ENCODE peak calls at places on chromosome 21, in eight cellular contexts. C is upper lobe of left lung, M is transverse colon, O is stomach, L is GM23338, A is sigmoid colon, B is breast epithelium, U is Panc1. F is an unnamed sample.

GRCh38 chr21:31173881-31174555 is 135.7 kb upstream of the KRTAP19-8 start:
- DNase-seq in M (no peak), L (no peak), U (no peak), C (peak), O (peak), A (no peak), B (no peak), F (no peak)

GRCh38 chr21:34935452-34935851 is 113.7 kb downstream of the RUNX1 start:
- DNase-seq in U (no peak), B (no peak), L (no peak), C (no peak), O (no peak), A (no peak), M (no peak), F (no peak)

GRCh38 chr21:8991968-8992621 is 1529.3 kb upstream of the TPTE start:
- DNase-seq in B (no peak), A (peak), M (no peak), L (no peak), O (no peak), U (peak), C (no peak), F (no peak)

GRCh38 chr21:28633803-28634572 is 358.7 kb downstream of the LTN1 start:
- DNase-seq in O (no peak), C (no peak), B (no peak), U (no peak), L (no peak), A (no peak), M (no peak), F (no peak)

GRCh38 chr21:16842716-16843115 is 670.1 kb upstream of the CXADR start:
- DNase-seq in M (no peak), C (no peak), A (no peak), O (no peak), B (no peak), L (no peak), U (no peak), F (no peak)

GRCh38 chr21:37563641-37564340 is 197.2 kb downstream of the DYRK1A start:
- DNase-seq in A (peak), M (peak), B (peak), U (peak), O (peak), C (peak), L (peak), F (peak)

GRCh38 chr21:39660596-39660995 is 47.9 kb downstream of the B3GALT5 start:
- DNase-seq in L (no peak), B (no peak), U (no peak), C (no peak), O (no peak), M (peak), A (peak), F (peak)

GRCh38 chr21:26082549-26082948 is 88.0 kb downstream of the APP start:
- DNase-seq in U (no peak), C (no peak), B (no peak), O (no peak), L (peak), A (no peak), M (no peak), F (no peak)

GRCh38 chr21:34796518-34797201 is 127.9 kb downstream of the CLIC6 start:
- DNase-seq in U (no peak), B (no peak), M (no peak), A (no peak), C (no peak), O (no peak), L (peak), F (peak)

GRCh38 chr21:17438642-17439041 is 74.2 kb upstream of the CXADR start:
- DNase-seq in L (peak), M (no peak), C (no peak), O (no peak), B (no peak), U (no peak), A (no peak), F (no peak)

GRCh38 chr21:15631342-15631741 is 98.4 kb upstream of the USP25 start:
- DNase-seq in B (no peak), M (no peak), L (no peak), O (no peak), A (no peak), C (no peak), U (no peak), F (no peak)

GRCh38 chr21:26057488-26058170 is 112.9 kb downstream of the APP start:
- DNase-seq in C (no peak), M (no peak), U (no peak), L (no peak), A (no peak), O (no peak), B (no peak), F (no peak)

GRCh38 chr21:26445440-26445839 is 127.6 kb downstream of the CYYR1 start:
- DNase-seq in C (no peak), A (no peak), M (no peak), B (no peak), U (no peak), L (no peak), O (no peak), F (no peak)

GRCh38 chr21:26191609-26192008 is 21.0 kb upstream of the APP start:
- DNase-seq in A (no peak), C (no peak), U (no peak), L (no peak), O (no peak), M (no peak), B (no peak), F (no peak)

GRCh38 chr21:14900611-14901010 is 164.2 kb downstream of the NRIP1 start:
- DNase-seq in A (no peak), M (no peak), C (no peak), U (no peak), L (no peak), B (no peak), O (no peak), F (no peak)

GRCh38 chr21:35399706-35400105 is 350.6 kb upstream of the RUNX1 start:
- DNase-seq in B (no peak), L (no peak), U (no peak), O (no peak), A (no peak), C (no peak), M (no peak), F (no peak)

GRCh38 chr21:21183092-21183491 is 184.9 kb downstream of the NCAM2 start:
- DNase-seq in C (no peak), B (no peak), M (no peak), A (no peak), L (no peak), O (no peak), U (no peak), F (no peak)

GRCh38 chr21:15063081-15063820 is 1.5 kb downstream of the NRIP1 start:
- DNase-seq in M (no peak), A (no peak), O (no peak), B (no peak), U (no peak), L (no peak), C (peak), F (no peak)

GRCh38 chr21:29433366-29434059 is 134.8 kb downstream of the BACH1 start:
- DNase-seq in B (no peak), L (no peak), M (no peak), A (no peak), O (no peak), C (no peak), U (no peak), F (no peak)

GRCh38 chr21:31284797-31285397 is 59.2 kb downstream of the TIAM1 start:
- DNase-seq in A (no peak), C (no peak), M (no peak), O (no peak), B (no peak), L (no peak), U (no peak), F (no peak)

GRCh38 chr21:20802201-20802600 is 196.0 kb upstream of the NCAM2 start:
- DNase-seq in L (no peak), A (no peak), B (no peak), M (no peak), U (no peak), C (no peak), O (no peak), F (no peak)

GRCh38 chr21:31293986-31294385 is 50.1 kb downstream of the TIAM1 start:
- DNase-seq in A (no peak), O (no peak), B (no peak), L (no peak), C (no peak), M (no peak), U (no peak), F (no peak)

GRCh38 chr21:27369234-27369633 is 402.3 kb upstream of the ADAMTS5 start:
- DNase-seq in O (no peak), C (no peak), B (no peak), U (no peak), L (no peak), M (no peak), A (no peak), F (no peak)

GRCh38 chr21:39976805-39977204 is 109.6 kb downstream of the PCP4 start:
- DNase-seq in L (peak), M (no peak), B (no peak), U (no peak), A (no peak), O (no peak), C (no peak), F (no peak)

GRCh38 chr21:20257052-20257451 is 741.2 kb upstream of the NCAM2 start:
- DNase-seq in C (no peak), B (no peak), A (no peak), L (no peak), O (no peak), M (no peak), U (no peak), F (no peak)

GRCh38 chr21:46427516-46427915 is 31.2 kb upstream of the DIP2A start:
- DNase-seq in C (no peak), L (no peak), A (no peak), U (no peak), M (no peak), O (no peak), B (no peak), F (no peak)

GRCh38 chr21:38766987-38767722 is 38.6 kb upstream of the ETS2 start:
- DNase-seq in L (no peak), C (peak), U (no peak), B (no peak), M (peak), A (no peak), O (peak), F (peak)

GRCh38 chr21:29376556-29376955 is 77.8 kb downstream of the BACH1 start:
- DNase-seq in U (no peak), O (peak), M (peak), B (no peak), C (peak), L (peak), A (peak), F (no peak)

GRCh38 chr21:26070822-26071425 is 99.6 kb downstream of the APP start:
- DNase-seq in O (no peak), U (no peak), C (peak), B (no peak), M (peak), L (peak), A (peak), F (no peak)

DNA sequence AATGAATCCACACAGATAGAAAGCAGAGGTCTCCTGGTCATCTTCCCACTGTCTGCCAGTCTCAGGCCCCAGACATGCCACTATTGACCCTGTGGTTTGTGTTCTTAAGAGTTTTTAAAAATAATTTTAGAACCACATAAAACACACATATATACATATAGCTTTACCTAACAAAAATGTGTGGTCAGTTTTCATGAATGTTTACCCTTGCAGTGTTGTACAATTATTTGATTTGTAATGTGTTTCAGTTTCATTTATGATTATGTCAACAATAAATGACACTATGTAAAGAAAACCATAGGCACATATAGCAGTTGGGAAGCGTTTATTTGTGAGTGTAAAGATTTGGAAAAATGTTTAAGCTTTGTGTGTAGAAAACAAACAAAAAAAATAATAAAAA is 17.1 kb downstream of the CHAF1B start:
- DNase-seq in M (no peak), O (no peak), C (no peak), A (no peak), L (no peak), U (no peak), B (no peak), F (no peak)
- H3K27ac ChIP-seq in M (no peak), O (no peak), C (no peak), A (no peak), L (no peak), U (no peak), B (no peak), F (no peak)

GRCh38 chr21:44331650-44332306 is 7.4 kb downstream of the CFAP410 start:
- DNase-seq in U (no peak), B (no peak), L (no peak), A (no peak), C (no peak), O (no peak), M (no peak), F (no peak)
- TF ChIP-seq POLR2AphosphoS5 in U (no peak), B (no peak), L (no peak), A (no peak), C (no peak), O (no peak), M (no peak), F (no peak)

DNA sequence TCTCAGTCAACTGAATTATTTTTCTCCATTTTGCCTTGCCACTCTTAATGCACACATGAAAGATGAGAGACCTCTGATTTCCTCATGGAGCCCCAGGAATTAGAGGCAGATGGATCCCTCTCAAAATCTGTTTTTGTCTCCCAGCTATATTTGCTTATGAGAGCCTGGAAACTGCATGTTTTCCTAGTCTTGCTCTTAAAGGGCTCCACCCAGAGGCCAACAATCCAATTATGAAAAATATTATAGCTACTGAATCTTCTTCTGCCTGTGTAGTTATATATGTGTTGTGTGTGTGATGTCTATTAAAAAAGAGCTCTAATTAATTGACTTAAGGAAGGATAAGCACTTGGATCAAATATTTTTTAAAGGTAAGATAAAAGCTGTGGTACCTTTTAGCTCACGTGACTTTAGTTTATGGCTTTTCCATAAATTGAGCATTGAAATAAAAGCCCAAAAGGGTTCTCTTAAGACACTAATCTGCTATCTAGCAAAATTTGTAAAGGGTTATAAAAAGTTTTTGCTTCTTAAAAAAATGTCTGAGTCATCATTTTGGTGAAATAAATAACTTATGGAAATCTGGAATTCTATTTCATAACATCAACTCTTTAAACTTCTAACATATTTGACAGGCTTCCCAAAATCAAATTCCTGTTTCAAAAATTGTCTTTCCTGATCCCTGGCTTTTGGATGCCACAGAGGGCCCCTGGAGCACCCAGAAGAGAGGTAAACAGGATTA is 31.2 kb upstream of the TSPEAR start:
- DNase-seq in B (no peak), A (no peak), O (no peak), C (no peak), M (no peak), L (no peak), U (no peak), F (no peak)
- TF ChIP-seq CTCF in B (no peak), A (no peak), O (no peak), C (no peak), M (peak), L (peak), U (peak), F (no peak)

DNA sequence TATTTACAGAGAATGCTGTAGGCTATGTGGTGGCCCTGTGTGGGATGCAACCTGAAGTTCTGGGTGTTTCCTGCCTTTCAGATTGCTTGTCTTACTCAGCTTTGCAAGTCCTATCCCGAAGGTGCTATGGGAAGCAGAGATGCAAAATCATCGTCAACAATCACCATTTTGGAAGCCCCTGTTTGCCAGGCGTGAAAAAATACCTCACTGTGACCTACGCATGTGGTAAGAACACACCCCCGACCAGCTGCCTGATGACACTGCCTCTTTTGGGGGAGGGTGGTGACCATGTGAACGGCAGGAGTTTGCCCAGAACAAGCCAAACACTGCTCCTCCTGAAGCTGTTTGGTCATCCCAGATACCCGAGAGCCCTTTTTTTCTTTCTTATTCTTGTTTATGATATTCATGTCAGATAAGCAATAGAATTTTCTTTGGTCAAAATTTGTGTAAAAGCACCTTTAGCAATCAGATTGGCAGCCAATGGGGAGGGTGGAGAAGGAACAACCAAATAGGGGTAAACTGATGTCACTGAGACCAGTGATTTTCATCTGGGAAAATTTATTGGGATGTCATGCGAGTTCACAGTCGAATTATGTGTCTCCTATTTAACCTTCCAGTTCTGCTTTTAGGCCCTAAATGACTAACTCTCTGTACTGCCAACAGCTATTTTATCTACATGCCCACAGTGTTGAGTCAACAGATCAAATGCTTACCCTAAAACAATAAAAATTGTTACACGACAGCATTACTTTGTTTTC is 82.6 kb downstream of the EVA1C start:
- DNase-seq in C (no peak), L (peak), B (no peak), O (no peak), U (no peak), A (peak), M (no peak), F (peak)
- H3K27ac ChIP-seq in C (no peak), L (peak), B (no peak), O (no peak), U (peak), A (no peak), M (peak), F (peak)

GRCh38 chr21:33247596-33247995 is 17.9 kb downstream of the IFNAR2 start:
- DNase-seq in U (no peak), B (no peak), O (no peak), C (no peak), M (no peak), L (no peak), A (no peak), F (no peak)
- TF ChIP-seq POLR2AphosphoS5 in U (no peak), B (no peak), O (no peak), C (no peak), M (no peak), L (no peak), A (no peak), F (no peak)

DNA sequence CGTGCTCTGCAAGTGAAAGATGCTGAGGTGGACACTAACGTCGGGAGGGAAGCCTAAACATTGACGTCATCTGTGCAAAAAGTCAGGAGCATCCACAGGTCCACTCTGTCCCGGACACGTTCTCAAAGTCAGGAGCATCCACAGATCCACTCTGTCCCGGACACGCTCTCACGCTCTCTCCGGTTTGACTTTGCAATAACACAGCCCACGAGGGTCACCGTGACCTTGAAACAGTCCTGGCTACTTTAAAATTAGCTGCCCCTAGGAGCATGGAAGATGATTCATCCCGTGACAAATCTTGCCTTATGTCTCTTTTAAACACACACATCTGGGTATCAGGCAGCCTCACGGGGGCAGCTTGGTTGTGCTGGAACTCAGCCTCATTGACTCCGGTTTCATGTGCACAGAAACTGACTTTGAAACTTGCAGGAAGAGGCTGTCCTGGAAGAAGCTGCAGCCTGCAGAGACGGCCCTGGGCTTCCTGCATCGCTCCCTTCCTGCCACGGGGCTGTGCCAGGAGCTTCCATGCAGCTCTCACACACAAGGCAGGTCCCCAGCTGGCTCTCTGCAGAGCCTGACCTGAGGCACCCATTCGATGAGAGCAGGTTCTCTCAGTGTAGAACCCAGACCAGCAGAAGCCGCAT is 18.1 kb upstream of the COL18A1 start:
- DNase-seq in C (no peak), A (peak), L (no peak), M (no peak), U (no peak), O (no peak), B (no peak), F (no peak)
- TF ChIP-seq CTCF in C (peak), A (no peak), L (no peak), M (no peak), U (no peak), O (no peak), B (no peak), F (no peak)

GRCh38 chr21:42040411-42041180 is 30.4 kb upstream of the ZBTB21 start:
- DNase-seq in B (no peak), C (peak), L (no peak), U (peak), A (peak), O (no peak), M (no peak), F (no peak)
- H3K27ac ChIP-seq in B (peak), C (peak), L (no peak), U (no peak), A (no peak), O (peak), M (peak), F (no peak)

F was measured in prostate gland.